ENCODE peak calls at places on chromosomes 12 and 14, in seven cellular contexts. One of them, this sample, is unnamed.

GRCh38 chr14:89625208-89625987 is 208.4 kb upstream of the FOXN3 start:
- DNase-seq in lower lobe of right lung: no peak
- DNase-seq in heart left ventricle: no peak
- DNase-seq in left ventricle myocardium inferior: peak; percentile 47
- DNase-seq in tibial artery: no peak
- DNase-seq in gastrocnemius medialis: no peak
- DNase-seq in colonic mucosa: peak; percentile 22
- DNase-seq in this sample: no peak

GRCh38 chr12:6956332-6956727 is 5.2 kb downstream of the PTPN6 start:
- DNase-seq in lower lobe of right lung: no peak
- DNase-seq in gastrocnemius medialis: no peak
- DNase-seq in left ventricle myocardium inferior: no peak
- DNase-seq in heart left ventricle: no peak
- DNase-seq in tibial artery: no peak
- DNase-seq in colonic mucosa: no peak
- DNase-seq in this sample: no peak

GRCh38 chr14:38405851-38406630 is 150.1 kb upstream of the CLEC14A start:
- DNase-seq in heart left ventricle: no peak
- DNase-seq in tibial artery: no peak
- DNase-seq in lower lobe of right lung: no peak
- DNase-seq in left ventricle myocardium inferior: no peak
- DNase-seq in gastrocnemius medialis: no peak
- DNase-seq in colonic mucosa: no peak
- DNase-seq in this sample: no peak

GRCh38 chr12:104975621-104976343 is 10.3 kb upstream of the NOPCHAP1 start:
- DNase-seq in tibial artery: no peak
- DNase-seq in lower lobe of right lung: no peak
- DNase-seq in heart left ventricle: no peak
- DNase-seq in colonic mucosa: no peak
- DNase-seq in left ventricle myocardium inferior: no peak
- DNase-seq in gastrocnemius medialis: no peak
- DNase-seq in this sample: no peak

GRCh38 chr14:27392153-27392552 is 794.3 kb upstream of the NOVA1 start:
- DNase-seq in left ventricle myocardium inferior: no peak
- DNase-seq in lower lobe of right lung: no peak
- DNase-seq in colonic mucosa: no peak
- DNase-seq in tibial artery: no peak
- DNase-seq in gastrocnemius medialis: no peak
- DNase-seq in heart left ventricle: no peak
- DNase-seq in this sample: no peak

GRCh38 chr12:92462049-92462448 is 240.7 kb upstream of the PLEKHG7 start:
- DNase-seq in colonic mucosa: no peak
- DNase-seq in left ventricle myocardium inferior: no peak
- DNase-seq in heart left ventricle: no peak
- DNase-seq in gastrocnemius medialis: no peak
- DNase-seq in tibial artery: no peak
- DNase-seq in lower lobe of right lung: no peak
- DNase-seq in this sample: no peak

GRCh38 chr12:40469736-40470135 is 222.5 kb upstream of the CNTN1 start:
- DNase-seq in tibial artery: no peak
- DNase-seq in gastrocnemius medialis: no peak
- DNase-seq in colonic mucosa: no peak
- DNase-seq in left ventricle myocardium inferior: no peak
- DNase-seq in lower lobe of right lung: no peak
- DNase-seq in heart left ventricle: no peak
- DNase-seq in this sample: no peak

GRCh38 chr12:67663121-67663520 is 14.6 kb downstream of the DYRK2 start:
- DNase-seq in gastrocnemius medialis: no peak
- DNase-seq in heart left ventricle: no peak
- DNase-seq in left ventricle myocardium inferior: no peak
- DNase-seq in colonic mucosa: no peak
- DNase-seq in lower lobe of right lung: no peak
- DNase-seq in tibial artery: no peak
- DNase-seq in this sample: no peak

GRCh38 chr12:26287666-26288408 is 92.5 kb downstream of the SSPN start:
- DNase-seq in lower lobe of right lung: no peak
- DNase-seq in left ventricle myocardium inferior: peak; percentile 32
- DNase-seq in heart left ventricle: no peak
- DNase-seq in colonic mucosa: no peak
- DNase-seq in tibial artery: peak; percentile 87
- DNase-seq in gastrocnemius medialis: peak; percentile 13
- DNase-seq in this sample: no peak

GRCh38 chr12:102438047-102438822 is 42.1 kb downstream of the IGF1 start:
- DNase-seq in heart left ventricle: no peak
- DNase-seq in lower lobe of right lung: no peak
- DNase-seq in colonic mucosa: no peak
- DNase-seq in tibial artery: no peak
- DNase-seq in gastrocnemius medialis: no peak
- DNase-seq in left ventricle myocardium inferior: no peak
- DNase-seq in this sample: no peak

GRCh38 chr14:100783630-100784321 is 42.1 kb upstream of the MEG3 start:
- DNase-seq in colonic mucosa: no peak
- DNase-seq in lower lobe of right lung: no peak
- DNase-seq in heart left ventricle: peak; percentile 27
- DNase-seq in gastrocnemius medialis: no peak
- DNase-seq in tibial artery: peak; percentile 47
- DNase-seq in left ventricle myocardium inferior: no peak
- DNase-seq in this sample: no peak

GRCh38 chr12:6235906-6236640 is 35.9 kb downstream of the CD9 start:
- DNase-seq in heart left ventricle: peak; percentile 28
- DNase-seq in lower lobe of right lung: no peak
- DNase-seq in colonic mucosa: peak; percentile 29
- DNase-seq in left ventricle myocardium inferior: no peak
- DNase-seq in tibial artery: no peak
- DNase-seq in gastrocnemius medialis: no peak
- DNase-seq in this sample: no peak

GRCh38 chr14:81062816-81063215 is 107.4 kb downstream of the TSHR start:
- DNase-seq in heart left ventricle: no peak
- DNase-seq in left ventricle myocardium inferior: no peak
- DNase-seq in gastrocnemius medialis: no peak
- DNase-seq in lower lobe of right lung: no peak
- DNase-seq in colonic mucosa: no peak
- DNase-seq in tibial artery: no peak
- DNase-seq in this sample: no peak

GRCh38 chr12:129404556-129404955 is 499.3 kb downstream of the TMEM132D start:
- DNase-seq in gastrocnemius medialis: no peak
- DNase-seq in left ventricle myocardium inferior: no peak
- DNase-seq in colonic mucosa: no peak
- DNase-seq in heart left ventricle: no peak
- DNase-seq in tibial artery: no peak
- DNase-seq in lower lobe of right lung: no peak
- DNase-seq in this sample: no peak

GRCh38 chr14:76430017-76430416 is 54.1 kb downstream of the ESRRB start:
- DNase-seq in tibial artery: no peak
- DNase-seq in lower lobe of right lung: no peak
- DNase-seq in heart left ventricle: no peak
- DNase-seq in gastrocnemius medialis: no peak
- DNase-seq in left ventricle myocardium inferior: no peak
- DNase-seq in colonic mucosa: no peak
- DNase-seq in this sample: no peak

GRCh38 chr14:89702151-89702936 is 252.2 kb downstream of the EFCAB11 start:
- DNase-seq in heart left ventricle: peak; percentile 61
- DNase-seq in tibial artery: no peak
- DNase-seq in left ventricle myocardium inferior: peak; percentile 54
- DNase-seq in gastrocnemius medialis: no peak
- DNase-seq in lower lobe of right lung: no peak
- DNase-seq in colonic mucosa: peak; percentile 43
- DNase-seq in this sample: no peak

GRCh38 chr12:54126696-54127537 is 61.9 kb downstream of the SMUG1 start:
- DNase-seq in tibial artery: peak; percentile 93
- DNase-seq in lower lobe of right lung: peak; percentile 60
- DNase-seq in gastrocnemius medialis: peak; percentile 28
- DNase-seq in colonic mucosa: peak; percentile 52
- DNase-seq in heart left ventricle: peak; percentile 82
- DNase-seq in left ventricle myocardium inferior: peak; percentile 66
- DNase-seq in this sample: peak; percentile 76

GRCh38 chr14:96084796-96085195 is 45.6 kb downstream of the C14orf132 start:
- DNase-seq in tibial artery: peak; percentile 42
- DNase-seq in heart left ventricle: no peak
- DNase-seq in left ventricle myocardium inferior: no peak
- DNase-seq in colonic mucosa: no peak
- DNase-seq in gastrocnemius medialis: no peak
- DNase-seq in lower lobe of right lung: no peak
- DNase-seq in this sample: no peak

GRCh38 chr12:57863676-57864075 is 17.1 kb upstream of the CTDSP2 start:
- DNase-seq in heart left ventricle: no peak
- DNase-seq in gastrocnemius medialis: no peak
- DNase-seq in colonic mucosa: no peak
- DNase-seq in lower lobe of right lung: no peak
- DNase-seq in left ventricle myocardium inferior: no peak
- DNase-seq in tibial artery: no peak
- DNase-seq in this sample: no peak

GRCh38 chr12:68939500-68939899 is 6.5 kb upstream of the CPM start:
- DNase-seq in colonic mucosa: no peak
- DNase-seq in heart left ventricle: no peak
- DNase-seq in gastrocnemius medialis: no peak
- DNase-seq in tibial artery: no peak
- DNase-seq in lower lobe of right lung: no peak
- DNase-seq in left ventricle myocardium inferior: no peak
- DNase-seq in this sample: no peak

GRCh38 chr14:54329082-54329695 is 67.6 kb upstream of the CDKN3 start:
- DNase-seq in tibial artery: no peak
- DNase-seq in left ventricle myocardium inferior: peak; percentile 19
- DNase-seq in gastrocnemius medialis: no peak
- DNase-seq in colonic mucosa: peak; percentile 41
- DNase-seq in heart left ventricle: no peak
- DNase-seq in lower lobe of right lung: no peak
- DNase-seq in this sample: peak; percentile 68

GRCh38 chr14:91732439-91732838 is 553 bp upstream of the CATSPERB start:
- DNase-seq in lower lobe of right lung: no peak
- DNase-seq in colonic mucosa: no peak
- DNase-seq in tibial artery: no peak
- DNase-seq in gastrocnemius medialis: no peak
- DNase-seq in left ventricle myocardium inferior: no peak
- DNase-seq in heart left ventricle: no peak
- DNase-seq in this sample: no peak

GRCh38 chr14:91731018-91731417 is 868 bp downstream of the CATSPERB start:
- DNase-seq in colonic mucosa: no peak
- DNase-seq in heart left ventricle: no peak
- DNase-seq in gastrocnemius medialis: no peak
- DNase-seq in lower lobe of right lung: no peak
- DNase-seq in tibial artery: no peak
- DNase-seq in left ventricle myocardium inferior: no peak
- DNase-seq in this sample: no peak

GRCh38 chr14:91729756-91730155 is 2.1 kb downstream of the CATSPERB start:
- DNase-seq in left ventricle myocardium inferior: no peak
- DNase-seq in lower lobe of right lung: no peak
- DNase-seq in colonic mucosa: no peak
- DNase-seq in tibial artery: no peak
- DNase-seq in heart left ventricle: no peak
- DNase-seq in gastrocnemius medialis: no peak
- DNase-seq in this sample: no peak

GRCh38 chr14:91732859-91733477 is 1.1 kb upstream of the CATSPERB start:
- DNase-seq in left ventricle myocardium inferior: no peak
- DNase-seq in lower lobe of right lung: no peak
- DNase-seq in heart left ventricle: no peak
- DNase-seq in gastrocnemius medialis: no peak
- DNase-seq in tibial artery: no peak
- DNase-seq in colonic mucosa: no peak
- DNase-seq in this sample: no peak

GRCh38 chr14:91731986-91732385 is at the start of gene CATSPERB:
- DNase-seq in lower lobe of right lung: no peak
- DNase-seq in gastrocnemius medialis: no peak
- DNase-seq in heart left ventricle: no peak
- DNase-seq in left ventricle myocardium inferior: no peak
- DNase-seq in tibial artery: no peak
- DNase-seq in colonic mucosa: no peak
- DNase-seq in this sample: no peak
- TF ChIP-seq CTCF in lower lobe of right lung: no peak
- TF ChIP-seq CTCF in gastrocnemius medialis: no peak
- TF ChIP-seq CTCF in heart left ventricle: no peak
- TF ChIP-seq CTCF in left ventricle myocardium inferior: no peak
- TF ChIP-seq CTCF in tibial artery: no peak
- TF ChIP-seq CTCF in colonic mucosa: no peak
- TF ChIP-seq CTCF in this sample: no peak

DNA sequence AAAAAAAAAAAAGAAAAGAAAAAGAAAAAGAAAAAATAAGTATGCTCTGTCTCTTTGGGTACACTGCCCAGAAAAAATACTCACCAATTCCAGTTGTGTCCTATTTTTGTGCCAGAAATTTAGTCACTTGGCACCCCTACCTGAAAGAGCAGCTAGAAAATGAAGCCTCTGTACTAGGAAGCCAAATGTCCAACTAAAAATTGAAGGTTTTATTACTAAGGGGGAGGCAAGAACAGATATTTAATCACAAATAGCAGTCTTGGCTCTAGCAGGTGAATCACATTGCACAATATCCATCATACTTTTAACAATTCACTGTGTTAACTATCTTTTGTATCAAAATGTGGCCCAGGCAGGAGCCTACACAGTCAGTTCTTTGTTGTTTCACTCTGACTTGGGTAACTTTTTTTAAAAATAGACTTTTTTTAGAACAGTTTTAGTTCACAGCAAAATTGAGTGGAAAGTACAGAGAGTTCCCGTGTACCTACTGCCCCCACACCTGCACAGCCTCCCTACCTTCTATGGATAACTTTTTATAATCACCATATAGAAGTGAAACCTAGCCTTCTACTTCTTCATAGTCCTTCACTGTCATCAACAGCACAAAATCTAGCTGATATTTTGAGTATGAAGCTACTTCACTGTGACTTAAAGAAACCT is 87.1 kb upstream of the ATF7IP start:
- DNase-seq in tibial artery: no peak
- DNase-seq in gastrocnemius medialis: no peak
- DNase-seq in left ventricle myocardium inferior: no peak
- DNase-seq in colonic mucosa: no peak
- DNase-seq in heart left ventricle: no peak
- DNase-seq in lower lobe of right lung: no peak
- DNase-seq in this sample: no peak
- H3K4me1 ChIP-seq in tibial artery: no peaks in the 10 kb centered on the region
- H3K4me1 ChIP-seq in gastrocnemius medialis: no peaks in the 10 kb centered on the region
- H3K4me1 ChIP-seq in left ventricle myocardium inferior: peaks cover under 1% of the 10 kb centered on the region
- H3K4me1 ChIP-seq in colonic mucosa: no peaks in the 10 kb centered on the region
- H3K4me1 ChIP-seq in heart left ventricle: no peaks in the 10 kb centered on the region
- H3K4me1 ChIP-seq in lower lobe of right lung: peaks cover 8% of the 10 kb centered on the region
- H3K4me1 ChIP-seq in this sample: no peaks in the 10 kb centered on the region

DNA sequence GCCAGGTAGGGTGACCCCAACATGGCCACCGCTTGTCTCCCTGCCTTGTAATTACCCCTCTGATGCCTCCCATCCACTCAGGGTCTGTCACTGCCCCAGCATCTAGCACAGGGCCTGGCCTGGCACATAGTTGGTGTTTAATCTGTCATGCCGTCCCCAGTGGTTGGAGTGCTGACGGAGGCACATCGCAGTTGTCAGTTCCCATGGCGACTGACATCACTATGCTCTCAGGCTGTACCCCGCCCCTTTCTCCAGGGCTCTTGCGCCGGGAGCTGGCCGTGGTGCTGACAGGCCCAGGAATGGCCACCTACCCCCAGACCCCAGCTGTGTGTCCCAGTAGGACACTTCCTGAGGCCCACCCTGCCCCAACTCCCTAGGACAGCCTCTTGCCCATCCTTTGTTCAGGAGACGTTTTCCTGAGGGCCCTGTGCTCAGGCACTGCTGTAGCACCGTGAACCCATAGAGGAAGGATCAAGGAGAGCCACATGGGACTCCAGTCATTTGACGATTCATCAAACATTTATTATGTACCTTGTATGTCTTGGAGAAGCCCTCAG is 23.0 kb downstream of the FAM222A start:
- DNase-seq in heart left ventricle: peak; percentile 59
- DNase-seq in colonic mucosa: no peak
- DNase-seq in left ventricle myocardium inferior: peak; percentile 15
- DNase-seq in lower lobe of right lung: peak; percentile 43
- DNase-seq in tibial artery: peak; percentile 58
- DNase-seq in gastrocnemius medialis: no peak
- DNase-seq in this sample: no peak
- H3K27ac ChIP-seq in heart left ventricle: no peak overlapping the region
- H3K27ac ChIP-seq in colonic mucosa: no peak overlapping the region
- H3K27ac ChIP-seq in left ventricle myocardium inferior: no peak overlapping the region
- H3K27ac ChIP-seq in lower lobe of right lung: no peak overlapping the region
- H3K27ac ChIP-seq in tibial artery: no peak overlapping the region
- H3K27ac ChIP-seq in gastrocnemius medialis: no peak overlapping the region
- H3K27ac ChIP-seq in this sample: no peak overlapping the region

GRCh38 chr12:48615681-48616080 is 45.8 kb upstream of the LALBA start:
- DNase-seq in heart left ventricle: no peak
- DNase-seq in colonic mucosa: no peak
- DNase-seq in lower lobe of right lung: no peak
- DNase-seq in tibial artery: no peak
- DNase-seq in gastrocnemius medialis: no peak
- DNase-seq in left ventricle myocardium inferior: no peak
- DNase-seq in this sample: no peak
- TF ChIP-seq CTCF in heart left ventricle: no peak
- TF ChIP-seq CTCF in colonic mucosa: no peak
- TF ChIP-seq CTCF in lower lobe of right lung: no peak
- TF ChIP-seq CTCF in tibial artery: no peak
- TF ChIP-seq CTCF in gastrocnemius medialis: no peak
- TF ChIP-seq CTCF in left ventricle myocardium inferior: no peak
- TF ChIP-seq CTCF in this sample: no peak

This sample was measured in right atrium auricular region.